ENCODE peak calls at places on chromosomes 6 and 20, in five cellular contexts. D, Q, K, B and A are unnamed samples.

GRCh38 chr6:18763086-18763485 is 375.9 kb downstream of the RNF144B start:
- DNase-seq in D (no peak), K (no peak), B (no peak), Q (no peak), A (no peak)

GRCh38 chr20:11726021-11726420 is 191.7 kb upstream of the BTBD3 start:
- DNase-seq in B (no peak), D (no peak), Q (no peak), K (peak; percentile 10), A (no peak)

GRCh38 chr20:35555951-35556645 is 14.2 kb downstream of the ERGIC3 start:
- DNase-seq in B (no peak), D (no peak), Q (no peak), K (no peak), A (no peak)

GRCh38 chr6:129448965-129449364 is 261.0 kb downstream of the ARHGAP18 start:
- DNase-seq in B (no peak), K (no peak), Q (no peak), D (peak; percentile 59), A (no peak)

GRCh38 chr6:90364846-90365401 is 68.3 kb upstream of the BACH2 start:
- DNase-seq in Q (no peak), B (no peak), K (no peak), D (no peak), A (no peak)

GRCh38 chr6:56685102-56685733 is 42.5 kb upstream of the DST start:
- DNase-seq in D (no peak), K (no peak), B (no peak), Q (no peak), A (no peak)

GRCh38 chr6:81999270-81999669 is 246.8 kb upstream of the TENT5A start:
- DNase-seq in K (no peak), D (no peak), Q (no peak), B (peak; percentile 33), A (no peak)

GRCh38 chr20:14921546-14921945 is 584.1 kb upstream of the FLRT3 start:
- DNase-seq in B (no peak), D (no peak), Q (no peak), K (peak; percentile 21), A (no peak)

GRCh38 chr6:13101409-13101808 is 226.9 kb downstream of the TBC1D7 start:
- DNase-seq in B (no peak), Q (no peak), K (no peak), D (no peak), A (no peak)

GRCh38 chr6:13431059-13431656 is 56.2 kb downstream of the GFOD1 start:
- DNase-seq in B (no peak), Q (no peak), D (peak; percentile 75), K (no peak), A (no peak)

GRCh38 chr6:132907915-132908314 is 93.5 kb downstream of the RPS12 start:
- DNase-seq in Q (no peak), B (peak; percentile 70), K (peak; percentile 94), D (no peak), A (no peak)

GRCh38 chr20:33438481-33438880 is 5.1 kb downstream of the SNTA1 start:
- DNase-seq in Q (no peak), K (no peak), D (peak; percentile 42), B (no peak), A (no peak)

GRCh38 chr6:156396068-156396771 is 381.0 kb upstream of the ARID1B start:
- DNase-seq in B (no peak), K (no peak), D (peak; percentile 90), Q (no peak), A (no peak)

GRCh38 chr20:46088409-46089075 is 1.2 kb downstream of the NCOA5 start:
- DNase-seq in K (no peak), D (peak; percentile 53), Q (no peak), B (peak; percentile 12), A (no peak)

GRCh38 chr6:31332637-31333602 is 24.1 kb downstream of the HLA-B start:
- DNase-seq in Q (no peak), D (peak; percentile 78), K (no peak), B (no peak), A (no peak)

GRCh38 chr6:35543459-35544193 is 30.9 kb upstream of the TULP1 start:
- DNase-seq in B (no peak), K (no peak), Q (no peak), D (peak; percentile 10), A (no peak)

GRCh38 chr6:52230685-52231084 is 13.6 kb downstream of the IL17F start:
- DNase-seq in B (no peak), Q (no peak), D (no peak), K (no peak), A (no peak)

GRCh38 chr20:34089655-34090324 is 22.3 kb downstream of the EIF2S2 start:
- DNase-seq in B (no peak), K (no peak), Q (no peak), D (no peak), A (no peak)

GRCh38 chr6:144095134-144096002 is at the start of gene SF3B5:
- DNase-seq in K (peak; percentile 100), Q (peak; percentile 98), B (peak; percentile 100), D (peak; percentile 100), A (peak; percentile 100)

GRCh38 chr20:31908016-31908415 is 37.6 kb downstream of the TTLL9 start:
- DNase-seq in K (no peak), Q (no peak), D (no peak), B (no peak), A (no peak)

GRCh38 chr20:56828402-56828801 is 199.3 kb downstream of the TFAP2C start:
- DNase-seq in Q (no peak), D (no peak), B (no peak), K (no peak), A (no peak)

GRCh38 chr6:33416386-33417126 is 1.4 kb downstream of the CUTA start:
- DNase-seq in K (no peak), B (no peak), Q (no peak), D (peak; percentile 80), A (no peak)

GRCh38 chr6:33413601-33414120 is 2.8 kb downstream of the PHF1 start:
- DNase-seq in D (no peak), B (no peak), Q (no peak), K (no peak), A (no peak)

GRCh38 chr6:33414592-33415271 is 3.2 kb downstream of the CUTA start:
- DNase-seq in K (no peak), Q (no peak), B (no peak), D (no peak), A (no peak)

GRCh38 chr6:33417127-33417902 is 592 bp downstream of the CUTA start:
- DNase-seq in K (peak; percentile 68), Q (no peak), B (peak; percentile 71), D (peak; percentile 32), A (peak; percentile 41)

DNA sequence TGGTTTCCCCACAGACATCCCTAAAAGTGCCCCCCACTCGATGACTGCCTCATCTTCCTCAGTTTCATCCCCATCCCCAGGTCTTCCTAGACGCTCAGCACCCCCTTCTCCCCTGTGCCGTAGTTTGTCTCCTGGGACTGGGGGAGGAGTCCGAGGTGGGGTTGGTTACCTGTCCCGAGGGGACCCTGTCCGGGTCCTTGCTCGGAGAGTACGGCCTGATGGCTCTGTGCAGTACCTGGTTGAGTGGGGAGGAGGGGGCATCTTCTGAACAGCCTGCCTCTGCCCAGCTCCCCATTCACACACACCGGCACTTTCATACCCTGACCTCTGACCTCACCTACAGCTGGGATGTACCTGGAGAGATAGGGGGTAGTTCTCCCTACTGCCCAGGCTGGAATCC is 2.1 kb downstream of the CUTA start:
- DNase-seq in D (no peak), Q (no peak), K (no peak), B (no peak), A (no peak)
- H3K4me3 ChIP-seq in D (peak overlapping the region; percentile 79), Q (peak overlapping the region; percentile 86), K (peak overlapping the region; percentile 91), B (peak overlapping the region; percentile 1), A (peak overlapping the region; percentile 81)

DNA sequence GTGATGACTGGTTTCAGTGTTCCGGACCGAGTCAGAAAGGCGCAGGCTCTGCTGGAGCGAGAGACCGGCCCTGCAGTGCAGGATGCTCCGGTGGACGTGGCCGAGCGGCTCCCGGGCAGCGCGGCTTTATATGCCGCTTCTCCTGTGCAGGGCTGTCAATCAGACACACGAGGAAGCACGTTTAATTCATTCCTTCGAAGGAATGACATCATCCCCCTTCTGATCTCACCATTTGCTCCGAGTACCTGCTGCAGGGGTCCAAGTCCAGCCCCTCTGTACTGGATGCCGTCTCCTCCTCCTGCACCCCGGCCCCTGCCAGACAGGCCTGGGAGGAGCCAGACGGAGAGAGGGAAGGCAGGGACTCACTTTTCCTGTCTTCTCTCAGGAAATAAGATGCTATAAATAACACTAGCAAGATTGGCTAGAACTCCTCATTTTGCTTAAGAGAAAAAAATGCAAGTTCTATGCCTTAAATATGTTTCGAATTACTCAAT is at the start of gene THBS2:
- DNase-seq in B (peak; percentile 89), Q (no peak), K (peak; percentile 55), D (no peak), A (peak; percentile 6)
- H3K4me3 ChIP-seq in B (peak within 1 kb of the TSS; percentile 53), Q (peak within 1 kb of the TSS; percentile 17), K (peak within 1 kb of the TSS; percentile 57), D (no peak within 1 kb of the TSS), A (peak within 1 kb of the TSS; percentile 37)

GRCh38 chr6:83849610-83850009 is 3.5 kb upstream of the RIPPLY2 start:
- DNase-seq in Q (no peak), D (no peak), B (no peak), K (no peak), A (no peak)
- H3K4me3 ChIP-seq in Q (no peak overlapping the region), D (no peak overlapping the region), B (no peak overlapping the region), K (no peak overlapping the region), A (no peak overlapping the region)

DNA sequence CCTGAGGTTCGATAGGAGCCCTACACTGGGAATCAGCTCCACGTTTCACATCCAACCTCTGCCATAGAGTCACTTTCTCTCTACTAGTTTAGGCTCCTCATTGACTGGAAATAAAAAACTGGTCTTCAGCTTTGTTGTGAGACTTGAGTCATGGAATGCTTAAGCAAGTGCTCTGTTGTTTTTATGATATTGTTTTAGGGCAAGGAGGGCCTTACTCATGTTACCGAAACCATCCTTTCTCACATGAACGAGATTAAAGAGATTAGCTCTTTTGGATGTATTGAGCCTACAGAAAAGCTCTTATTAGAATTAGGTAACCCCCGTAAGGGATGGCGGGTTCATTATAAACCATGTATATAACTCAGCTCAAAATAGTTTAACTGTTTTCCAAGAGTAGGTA is 6.9 kb upstream of the MOCS1 start:
- DNase-seq in D (no peak), Q (no peak), K (no peak), B (no peak), A (no peak)
- H3K4me3 ChIP-seq in D (no peak overlapping the region), Q (no peak overlapping the region), K (no peak overlapping the region), B (no peak overlapping the region), A (no peak overlapping the region)

GRCh38 chr20:21707267-21707666 is 1.8 kb downstream of the PAX1 start:
- DNase-seq in K (no peak), D (no peak), Q (no peak), B (no peak), A (no peak)
- H3K4me3 ChIP-seq in K (no peak overlapping the region), D (no peak overlapping the region), Q (no peak overlapping the region), B (no peak overlapping the region), A (no peak overlapping the region)

DNA sequence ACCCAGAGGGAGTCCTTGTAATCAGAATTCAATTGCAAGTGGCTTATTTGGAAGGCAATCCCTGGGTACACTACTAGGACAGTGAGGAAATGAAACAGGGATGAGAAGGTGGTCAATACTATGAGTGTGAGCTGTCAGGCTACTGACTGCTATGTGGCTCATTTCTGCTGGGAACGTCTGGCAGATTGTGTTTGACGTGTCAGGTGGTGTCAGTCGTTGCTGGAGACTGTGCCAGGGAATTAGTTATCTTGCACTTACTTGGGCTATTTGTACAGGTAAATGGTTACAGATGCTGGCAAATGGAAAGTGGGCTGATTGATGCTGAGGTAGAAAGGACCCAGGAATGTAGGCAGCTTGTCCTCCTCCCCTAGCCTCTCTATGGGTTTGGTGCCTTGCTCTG is 17.4 kb downstream of the CST4 start:
- DNase-seq in B (no peak), K (no peak), D (no peak), Q (no peak), A (no peak)
- H3K4me3 ChIP-seq in B (no peak overlapping the region), K (no peak overlapping the region), D (no peak overlapping the region), Q (no peak overlapping the region), A (no peak overlapping the region)